ENCODE peak calls at places on chromosomes 2 and 18, in nine cellular contexts. H is ovary; R is keratinocyte; C is HepG2; P is heart left ventricle; N is Karpas-422; G is CD8-positive, alpha-beta T cell; B is right cardiac atrium; I is body of pancreas. Z is an unnamed sample.

GRCh38 chr2:32688511-32688910 is 60.7 kb downstream of the TTC27 start:
- DNase-seq in P (no peak), G (no peak), I (no peak), B (no peak), H (no peak), C (no peak), R (peak; percentile 40), N (no peak), Z (no peak)

GRCh38 chr2:134402385-134402784 is 148.5 kb downstream of the MGAT5 start:
- DNase-seq in I (no peak), G (no peak), P (no peak), C (peak; percentile 61), N (no peak), B (peak; percentile 71), H (no peak), R (no peak), Z (no peak)

GRCh38 chr2:179460530-179460929 is 195.9 kb upstream of the SESTD1 start:
- DNase-seq in H (no peak), P (peak; percentile 29), G (no peak), N (no peak), R (peak; percentile 44), C (peak; percentile 58), B (no peak), I (no peak), Z (no peak)

GRCh38 chr18:45197526-45197970 is 417.7 kb upstream of the SLC14A2 start:
- DNase-seq in N (no peak), C (no peak), B (no peak), R (no peak), G (no peak), H (no peak), I (no peak), P (no peak), Z (peak; percentile 51)

GRCh38 chr2:239253264-239253663 is 147.6 kb downstream of the HDAC4 start:
- DNase-seq in C (no peak), R (no peak), H (no peak), I (no peak), P (no peak), N (no peak), G (no peak), B (no peak), Z (no peak)

GRCh38 chr2:199850718-199851498 is at the start of gene FTCDNL1:
- DNase-seq in B (peak; percentile 86), H (peak; percentile 73), G (peak; percentile 49), I (peak; percentile 73), R (no peak), C (peak; percentile 58), P (peak; percentile 68), N (peak; percentile 88), Z (peak; percentile 83)

GRCh38 chr18:36203360-36203895 is 16.1 kb downstream of the MOCOS start:
- DNase-seq in C (no peak), N (no peak), H (no peak), R (no peak), P (no peak), I (no peak), G (no peak), B (no peak), Z (no peak)

GRCh38 chr2:74513605-74514367 is 464 bp upstream of the TLX2 start:
- DNase-seq in G (no peak), C (no peak), B (peak; percentile 36), N (no peak), H (peak; percentile 31), P (peak; percentile 5), R (no peak), I (no peak), Z (no peak)

GRCh38 chr2:168345601-168346000 is 98.2 kb upstream of the STK39 start:
- DNase-seq in R (no peak), C (no peak), B (no peak), H (no peak), I (no peak), N (peak; percentile 80), G (no peak), P (no peak), Z (no peak)

GRCh38 chr18:46761054-46761769 is 4.4 kb upstream of the ST8SIA5 start:
- DNase-seq in H (no peak), N (no peak), C (no peak), G (no peak), P (no peak), I (no peak), B (no peak), R (no peak), Z (no peak)

GRCh38 chr2:73759904-73760303 is 20.0 kb downstream of the DUSP11 start:
- DNase-seq in C (no peak), H (no peak), R (no peak), G (no peak), N (no peak), I (no peak), P (no peak), B (no peak), Z (no peak)

DNA sequence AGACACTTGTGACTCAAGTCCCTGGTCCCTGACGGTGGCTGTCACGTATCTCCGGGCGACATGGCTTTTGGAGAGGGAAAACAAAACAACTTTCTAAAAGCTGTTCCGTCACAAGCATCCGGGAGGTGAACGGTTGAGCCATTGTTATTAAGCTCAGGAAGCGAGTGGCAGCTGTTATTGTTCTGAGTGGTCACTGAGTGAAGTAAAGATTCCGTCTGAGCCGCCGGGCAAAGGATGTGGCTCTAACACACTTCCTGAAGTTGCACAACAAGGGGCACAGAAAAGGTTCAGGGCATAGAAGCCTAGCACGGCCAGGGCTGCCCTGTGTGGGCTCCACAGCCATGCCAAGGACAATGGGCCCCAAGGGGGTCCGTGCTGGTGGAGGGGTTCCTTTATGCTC is 24.3 kb downstream of the INPP5D start:
- DNase-seq in C (no peak), H (no peak), N (no peak), P (peak; percentile 70), B (peak; percentile 78), G (peak; percentile 54), I (no peak), R (no peak), Z (peak; percentile 37)
- H3K4me1 ChIP-seq in C (peaks cover 45% of the 10 kb centered on the region), H (no peaks in the 10 kb centered on the region), N (peaks cover 99% of the 10 kb centered on the region), P (peaks cover 52% of the 10 kb centered on the region), B (peaks cover 9% of the 10 kb centered on the region), G (peaks cover 72% of the 10 kb centered on the region), I (peaks cover 4% of the 10 kb centered on the region), R (peaks cover 4% of the 10 kb centered on the region), Z (no peaks in the 10 kb centered on the region)

DNA sequence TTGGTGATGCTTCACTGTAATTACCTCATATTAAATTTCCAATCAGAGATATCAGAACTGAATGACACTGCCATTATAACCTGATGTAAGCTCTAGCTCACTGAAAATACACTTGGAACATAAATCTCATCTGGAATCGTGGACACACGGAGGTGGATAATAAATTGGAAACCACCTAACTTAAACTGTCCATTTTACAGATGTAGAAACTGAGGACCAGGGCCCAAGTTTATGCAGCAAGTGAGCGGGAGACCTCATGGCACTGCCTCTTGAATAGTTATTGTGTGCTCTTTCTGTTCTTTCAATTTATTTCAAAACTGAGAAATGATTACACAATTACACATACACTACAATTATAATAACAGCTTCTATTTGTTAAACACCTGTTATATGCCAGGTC is 20.8 kb downstream of the CCDC68 start:
- DNase-seq in I (no peak), R (no peak), G (no peak), C (no peak), H (no peak), N (no peak), P (no peak), B (no peak), Z (no peak)
- H3K27me3 ChIP-seq in I (no peaks in the 10 kb centered on the region), R (no peaks in the 10 kb centered on the region), G (no peaks in the 10 kb centered on the region), C (no peaks in the 10 kb centered on the region), H (no peaks in the 10 kb centered on the region), N (no peaks in the 10 kb centered on the region), P (no peaks in the 10 kb centered on the region), B (no peaks in the 10 kb centered on the region), Z (no peaks in the 10 kb centered on the region)

GRCh38 chr2:220157312-220157711 is 529.9 kb downstream of the SLC4A3 start:
- DNase-seq in R (no peak), C (no peak), H (no peak), N (no peak), P (no peak), B (no peak), G (no peak), I (no peak), Z (no peak)
- H3K4me1 ChIP-seq in R (no peaks in the 10 kb centered on the region), C (no peaks in the 10 kb centered on the region), H (peaks cover 9% of the 10 kb centered on the region), N (peaks cover 10% of the 10 kb centered on the region), P (no peaks in the 10 kb centered on the region), B (no peaks in the 10 kb centered on the region), G (no peaks in the 10 kb centered on the region), I (no peaks in the 10 kb centered on the region), Z (no peaks in the 10 kb centered on the region)

DNA sequence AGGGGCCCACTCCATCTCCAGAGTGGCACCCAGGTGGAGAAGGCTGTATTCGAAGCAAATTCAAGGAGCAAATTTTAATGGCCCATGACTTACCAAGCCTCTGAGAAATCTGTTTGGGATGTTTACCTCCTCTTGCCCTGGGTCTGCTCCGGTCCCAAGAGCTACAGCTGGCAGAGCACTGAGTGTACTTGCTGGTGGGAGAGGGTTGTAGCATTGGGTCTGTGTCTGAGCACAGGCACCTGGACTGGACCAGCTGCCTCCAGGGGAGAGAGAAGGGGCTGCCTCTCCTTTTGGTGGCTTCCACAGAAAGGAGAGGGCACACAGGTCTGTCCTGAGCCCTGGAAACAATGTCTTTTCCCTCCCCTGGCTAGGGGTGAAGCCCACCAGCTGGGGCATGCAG is 9.8 kb downstream of the EN1 start:
- DNase-seq in N (no peak), B (no peak), H (no peak), P (no peak), I (no peak), G (no peak), C (no peak), R (no peak), Z (no peak)
- H3K27me3 ChIP-seq in N (no peaks in the 10 kb centered on the region), B (no peaks in the 10 kb centered on the region), H (no peaks in the 10 kb centered on the region), P (peaks cover 100% of the 10 kb centered on the region), I (peaks cover 35% of the 10 kb centered on the region), G (peaks cover 22% of the 10 kb centered on the region), C (peaks cover 63% of the 10 kb centered on the region), R (peaks cover 57% of the 10 kb centered on the region), Z (peaks cover 48% of the 10 kb centered on the region)

GRCh38 chr2:120914839-120915521 is 179.3 kb downstream of the GLI2 start:
- DNase-seq in I (peak; percentile 55), N (no peak), G (no peak), H (peak; percentile 96), P (peak; percentile 89), C (peak; percentile 61), B (peak; percentile 96), R (no peak), Z (peak; percentile 52)
- H3K4me1 ChIP-seq in I (peaks cover 17% of the 10 kb centered on the region), N (no peaks in the 10 kb centered on the region), G (no peaks in the 10 kb centered on the region), H (peaks cover 63% of the 10 kb centered on the region), P (peaks cover 59% of the 10 kb centered on the region), C (peaks cover 10% of the 10 kb centered on the region), B (peaks cover 29% of the 10 kb centered on the region), R (peaks cover 20% of the 10 kb centered on the region), Z (peaks cover 15% of the 10 kb centered on the region)

GRCh38 chr2:240452471-240453256 is 17.2 kb downstream of the GPC1 start:
- DNase-seq in B (peak; percentile 91), N (no peak), C (peak; percentile 41), H (peak; percentile 83), G (no peak), R (no peak), I (peak; percentile 76), P (peak; percentile 69), Z (peak; percentile 73)
- H3K27me3 ChIP-seq in B (no peaks in the 10 kb centered on the region), N (no peaks in the 10 kb centered on the region), C (peaks cover 87% of the 10 kb centered on the region), H (no peaks in the 10 kb centered on the region), G (peaks cover 28% of the 10 kb centered on the region), R (peaks cover 5% of the 10 kb centered on the region), I (no peaks in the 10 kb centered on the region), P (peaks cover 6% of the 10 kb centered on the region), Z (no peaks in the 10 kb centered on the region)

Z was measured in thyroid gland.